ENCODE peak calls at places on chromosomes 1 and 21, in four cellular contexts. One of them, this sample, is unnamed.

GRCh38 chr21:37207441-37208009 is 59.6 kb downstream of the VPS26C start:
- DNase-seq in HCT116: peak
- DNase-seq in HepG2: peak
- DNase-seq in K562: no peak
- DNase-seq in this sample: peak

GRCh38 chr1:116152950-116153691 is 41.9 kb downstream of the MAB21L3 start:
- DNase-seq in HCT116: no peak
- DNase-seq in HepG2: peak
- DNase-seq in K562: no peak
- DNase-seq in this sample: no peak

GRCh38 chr21:16579538-16579937 is 849.8 kb downstream of the USP25 start:
- DNase-seq in HCT116: no peak
- DNase-seq in HepG2: no peak
- DNase-seq in K562: no peak
- DNase-seq in this sample: no peak

GRCh38 chr21:45575993-45576837 is 34.0 kb upstream of the SLC19A1 start:
- DNase-seq in HCT116: no peak
- DNase-seq in HepG2: no peak
- DNase-seq in K562: no peak
- DNase-seq in this sample: peak

GRCh38 chr21:42107881-42108553 is 36.9 kb downstream of the UMODL1 start:
- DNase-seq in HCT116: no peak
- DNase-seq in HepG2: peak
- DNase-seq in K562: peak
- DNase-seq in this sample: peak

GRCh38 chr1:2231667-2232254 is 3.6 kb downstream of the SKI start:
- DNase-seq in HCT116: no peak
- DNase-seq in HepG2: peak
- DNase-seq in K562: peak
- DNase-seq in this sample: peak

GRCh38 chr1:89598450-89599331 is 34.2 kb upstream of the LRRC8C start:
- DNase-seq in HCT116: peak
- DNase-seq in HepG2: peak
- DNase-seq in K562: peak
- DNase-seq in this sample: peak

GRCh38 chr1:33397994-33398393 is 32.9 kb downstream of the PHC2 start:
- DNase-seq in HCT116: no peak
- DNase-seq in HepG2: no peak
- DNase-seq in K562: peak
- DNase-seq in this sample: no peak

GRCh38 chr1:156146006-156146748 is 7.2 kb upstream of the SEMA4A start:
- DNase-seq in HCT116: peak
- DNase-seq in HepG2: peak
- DNase-seq in K562: peak
- DNase-seq in this sample: peak

GRCh38 chr1:159339517-159339916 is 37.4 kb downstream of the FCER1A start:
- DNase-seq in HCT116: no peak
- DNase-seq in HepG2: no peak
- DNase-seq in K562: no peak
- DNase-seq in this sample: no peak

GRCh38 chr21:14943636-14944035 is 121.2 kb downstream of the NRIP1 start:
- DNase-seq in HCT116: no peak
- DNase-seq in HepG2: no peak
- DNase-seq in K562: no peak
- DNase-seq in this sample: no peak

GRCh38 chr1:81998165-81998564 is 197.4 kb downstream of the ADGRL2 start:
- DNase-seq in HCT116: no peak
- DNase-seq in HepG2: no peak
- DNase-seq in K562: no peak
- DNase-seq in this sample: no peak

GRCh38 chr1:167128261-167129227 is 34.7 kb downstream of the STYXL2 start:
- DNase-seq in HCT116: no peak
- DNase-seq in HepG2: no peak
- DNase-seq in K562: no peak
- DNase-seq in this sample: no peak

GRCh38 chr1:46181343-46182260 is 5.3 kb upstream of the P3R3URF start:
- DNase-seq in HCT116: no peak
- DNase-seq in HepG2: no peak
- DNase-seq in K562: no peak
- DNase-seq in this sample: no peak

GRCh38 chr1:63984257-63984626 is 210.4 kb downstream of the ROR1 start:
- DNase-seq in HCT116: no peak
- DNase-seq in HepG2: no peak
- DNase-seq in K562: no peak
- DNase-seq in this sample: no peak

GRCh38 chr1:5494518-5494917 is 497.7 kb downstream of the NPHP4 start:
- DNase-seq in HCT116: no peak
- DNase-seq in HepG2: no peak
- DNase-seq in K562: no peak
- DNase-seq in this sample: no peak

GRCh38 chr1:39409055-39409816 is 82.2 kb upstream of the BMP8A start:
- DNase-seq in HCT116: no peak
- DNase-seq in HepG2: peak
- DNase-seq in K562: no peak
- DNase-seq in this sample: peak

GRCh38 chr1:110525250-110525597 is 6.2 kb upstream of the KCNA10 start:
- DNase-seq in HCT116: no peak
- DNase-seq in HepG2: no peak
- DNase-seq in K562: peak
- DNase-seq in this sample: no peak

GRCh38 chr1:234093741-234094140 is 189.3 kb downstream of the SLC35F3 start:
- DNase-seq in HCT116: no peak
- DNase-seq in HepG2: no peak
- DNase-seq in K562: no peak
- DNase-seq in this sample: peak

GRCh38 chr1:204493882-204494280 is 724 bp downstream of the PIK3C2B start:
- DNase-seq in HCT116: no peak
- DNase-seq in HepG2: peak
- DNase-seq in K562: peak
- DNase-seq in this sample: peak

GRCh38 chr1:226967665-226968064 is 27.6 kb downstream of the COQ8A start:
- DNase-seq in HCT116: no peak
- DNase-seq in HepG2: no peak
- DNase-seq in K562: no peak
- DNase-seq in this sample: no peak

GRCh38 chr1:226964068-226964425 is 24.0 kb downstream of the COQ8A start:
- DNase-seq in HCT116: no peak
- DNase-seq in HepG2: no peak
- DNase-seq in K562: no peak
- DNase-seq in this sample: no peak

GRCh38 chr1:226965581-226966440 is 25.7 kb downstream of the COQ8A start:
- DNase-seq in HCT116: no peak
- DNase-seq in HepG2: no peak
- DNase-seq in K562: no peak
- DNase-seq in this sample: no peak

GRCh38 chr1:226964611-226965486 is 24.8 kb downstream of the COQ8A start:
- DNase-seq in HCT116: no peak
- DNase-seq in HepG2: no peak
- DNase-seq in K562: no peak
- DNase-seq in this sample: no peak

DNA sequence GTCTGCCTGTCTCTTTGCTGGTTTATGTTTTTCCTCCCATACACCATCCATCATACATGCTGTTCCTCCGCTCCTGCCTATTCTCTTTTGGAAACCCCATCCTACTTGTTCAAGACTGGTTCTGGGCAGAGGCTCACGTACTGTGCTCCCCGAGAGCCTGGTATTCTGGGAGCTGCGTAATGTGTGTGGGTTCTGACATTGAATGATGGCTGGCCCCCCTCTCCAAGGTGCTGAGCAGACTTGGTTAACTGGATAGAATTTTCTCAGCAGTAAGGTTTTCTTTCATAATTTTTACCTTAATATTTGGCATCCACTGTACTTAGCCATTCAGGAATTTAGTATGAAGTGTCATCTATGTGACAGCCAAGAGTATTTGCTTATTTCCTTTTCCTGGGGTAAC is 26.6 kb downstream of the COQ8A start:
- DNase-seq in HCT116: no peak
- DNase-seq in HepG2: no peak
- DNase-seq in K562: no peak
- DNase-seq in this sample: no peak
- TF ChIP-seq REST in HCT116: no peak
- TF ChIP-seq REST in HepG2: no peak
- TF ChIP-seq REST in K562: no peak
- TF ChIP-seq REST in this sample: peak

DNA sequence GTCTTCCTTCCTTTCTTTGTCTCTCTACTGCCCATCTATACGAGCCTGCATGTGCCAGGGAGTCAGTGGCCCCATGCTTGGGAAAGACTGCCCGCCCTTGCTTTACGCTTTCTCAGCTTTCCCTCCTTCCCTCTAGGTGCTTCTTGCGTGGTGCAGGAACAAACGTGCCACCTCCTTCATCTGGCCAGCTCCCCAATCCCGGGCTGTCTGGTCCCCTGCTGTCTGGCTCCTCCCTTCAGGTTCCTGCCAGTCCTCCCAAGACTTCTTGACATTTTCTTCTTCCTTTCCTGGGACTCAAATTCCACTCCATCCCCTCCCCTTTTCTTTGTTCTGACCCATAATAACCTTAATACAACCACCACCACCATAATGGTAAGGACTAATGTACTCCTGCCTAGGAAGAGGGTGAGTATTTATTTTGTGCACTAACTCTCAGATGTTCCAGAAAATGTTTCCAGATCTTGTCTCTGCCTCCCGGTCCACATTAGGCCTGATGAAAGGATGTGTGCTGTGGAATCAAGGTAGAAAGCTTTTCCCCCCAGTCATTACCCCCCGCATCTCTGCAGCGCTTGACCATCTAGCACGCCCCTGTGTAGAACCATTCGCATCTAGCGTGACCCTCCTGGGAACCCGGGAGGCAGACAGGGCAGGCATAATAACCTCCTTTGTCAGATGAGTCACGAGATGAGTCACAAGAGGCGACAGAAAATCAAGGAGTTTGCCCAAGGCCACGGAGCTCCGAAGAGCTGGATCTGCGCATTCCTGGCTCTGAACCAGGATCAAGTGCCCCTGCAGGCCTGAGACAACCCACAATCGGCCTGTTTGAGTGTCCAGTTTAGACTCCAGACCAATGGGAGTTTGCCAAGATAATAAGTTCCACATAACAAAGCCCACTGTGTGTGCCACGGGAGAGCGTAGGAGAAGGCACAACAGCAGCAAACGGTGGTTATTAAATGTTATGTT is 60.1 kb upstream of the NEK2 start:
- DNase-seq in HCT116: peak
- DNase-seq in HepG2: peak
- DNase-seq in K562: peak
- DNase-seq in this sample: peak
- TF ChIP-seq ELF1 in HCT116: no peak
- TF ChIP-seq ELF1 in HepG2: no peak
- TF ChIP-seq ELF1 in K562: no peak
- TF ChIP-seq ELF1 in this sample: no peak

DNA sequence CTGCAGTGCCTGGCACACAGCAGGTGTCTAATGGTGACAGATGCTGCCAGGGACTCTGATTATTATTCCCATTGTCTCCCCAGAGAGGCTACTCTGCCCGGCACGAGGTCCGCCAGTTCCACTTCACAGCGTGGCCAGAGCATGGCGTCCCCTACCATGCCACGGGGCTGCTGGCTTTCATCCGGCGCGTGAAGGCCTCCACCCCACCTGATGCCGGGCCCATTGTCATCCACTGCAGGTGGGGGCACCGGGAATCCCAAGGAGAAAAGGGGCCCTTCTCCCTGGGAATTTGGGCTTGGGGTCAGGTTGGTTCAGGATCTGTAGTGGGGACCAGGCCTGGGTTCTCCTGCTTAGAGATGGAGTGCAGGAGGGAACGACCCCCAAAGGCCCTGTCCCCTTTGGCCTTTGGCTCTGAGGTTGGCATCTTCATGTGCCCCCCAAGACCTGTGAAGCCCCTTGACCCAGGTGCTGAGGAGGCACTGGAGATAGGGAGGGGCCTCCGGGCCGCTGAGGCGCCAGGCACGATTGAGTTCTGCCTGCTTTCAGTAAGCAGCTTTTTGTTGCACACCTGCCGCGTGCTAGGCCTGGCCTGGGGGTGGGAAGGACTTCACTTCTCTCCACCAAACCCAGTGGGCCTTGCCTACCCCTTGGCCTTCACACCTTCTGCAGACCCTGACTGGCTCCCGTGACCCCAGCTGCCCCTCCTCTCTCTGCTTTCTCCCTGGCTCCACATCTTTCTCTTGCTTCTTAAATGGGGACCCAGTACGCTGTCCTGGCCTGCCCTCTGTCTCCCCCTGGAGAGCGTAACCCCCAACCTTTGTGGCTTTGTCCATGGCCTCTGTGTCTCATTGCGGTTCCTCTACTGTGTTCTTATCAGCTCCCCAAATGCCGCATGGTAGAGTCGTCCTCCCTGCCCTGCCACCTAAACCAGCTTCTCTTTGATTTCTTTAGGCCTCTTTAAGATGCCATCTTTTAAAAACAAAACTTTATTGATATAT is 76.4 kb downstream of the PTPRU start:
- DNase-seq in HCT116: no peak
- DNase-seq in HepG2: no peak
- DNase-seq in K562: peak
- DNase-seq in this sample: no peak
- TF ChIP-seq REST in HCT116: no peak
- TF ChIP-seq REST in HepG2: no peak
- TF ChIP-seq REST in K562: no peak
- TF ChIP-seq REST in this sample: no peak

DNA sequence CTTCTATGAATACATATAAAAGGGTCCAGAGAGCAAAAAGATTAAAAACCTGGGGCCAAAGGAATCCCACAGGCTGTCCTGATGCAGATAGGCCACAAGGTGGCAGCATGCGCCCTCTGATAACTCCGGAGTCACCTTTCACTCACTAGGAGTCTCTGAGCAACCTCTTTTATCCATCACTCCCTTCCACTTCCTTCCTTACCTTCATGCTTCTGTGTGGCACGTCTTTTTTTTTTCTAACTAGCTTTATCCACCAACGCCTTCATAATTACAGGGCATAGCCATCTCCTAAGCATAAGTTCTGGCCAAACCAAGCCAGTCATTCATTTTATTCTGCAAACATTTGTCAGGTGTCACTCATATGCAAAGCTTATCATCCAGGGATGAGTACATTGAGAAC is 3.9 kb upstream of the PGLYRP4 start:
- DNase-seq in HCT116: peak
- DNase-seq in HepG2: peak
- DNase-seq in K562: peak
- DNase-seq in this sample: peak
- TF ChIP-seq ELF1 in HCT116: no peak
- TF ChIP-seq ELF1 in HepG2: no peak
- TF ChIP-seq ELF1 in K562: no peak
- TF ChIP-seq ELF1 in this sample: no peak

DNA sequence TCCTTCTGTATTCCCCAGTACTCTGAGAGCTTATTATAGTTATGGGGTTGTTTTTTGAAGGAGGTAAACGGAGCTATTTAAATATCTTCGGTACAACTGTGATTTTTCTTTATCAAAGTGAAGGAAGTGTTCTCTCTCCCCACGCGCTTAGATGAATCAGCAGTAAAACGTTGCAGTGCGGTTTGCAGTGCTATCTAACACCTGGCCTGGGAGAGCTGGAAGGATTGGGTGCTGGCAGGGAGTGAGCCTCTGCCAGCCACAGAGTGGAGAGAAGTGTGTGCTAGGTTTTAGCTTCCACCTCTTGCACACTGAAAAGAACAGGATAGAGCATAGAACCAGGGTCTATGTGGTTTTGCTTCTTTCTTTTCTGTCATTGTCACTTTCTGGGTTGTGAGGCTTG is 165.9 kb downstream of the SDCCAG8 start:
- DNase-seq in HCT116: no peak
- DNase-seq in HepG2: no peak
- DNase-seq in K562: no peak
- DNase-seq in this sample: peak
- TF ChIP-seq REST in HCT116: no peak
- TF ChIP-seq REST in HepG2: no peak
- TF ChIP-seq REST in K562: no peak
- TF ChIP-seq REST in this sample: no peak

This sample was measured in SK-N-SH.